ENCODE peak calls at places on chromosomes 12 and 14, in five cellular contexts. U is CD8-positive, alpha-beta T cell; Y is pancreas; Z is PC-3; N is thoracic aorta. A is an unnamed sample.

GRCh38 chr12:99265648-99266047 is 381.9 kb upstream of the GARIN6 start:
- DNase-seq in U (no peak), Y (no peak), Z (no peak), N (no peak), A (no peak)

GRCh38 chr12:46246021-46246700 is 22.7 kb downstream of the SLC38A1 start:
- DNase-seq in U (peak), Y (no peak), Z (no peak), N (no peak), A (no peak)

GRCh38 chr14:58280954-58281787 is 17.2 kb upstream of the ARID4A start:
- DNase-seq in U (peak), Y (peak), Z (peak), N (no peak), A (peak)

GRCh38 chr12:43099691-43100163 is 452.3 kb downstream of the ADAMTS20 start:
- DNase-seq in U (no peak), Y (no peak), Z (no peak), N (no peak), A (no peak)

GRCh38 chr14:59187802-59188460 is 536 bp upstream of the DAAM1 start:
- DNase-seq in U (peak), Y (no peak), Z (peak), N (no peak), A (peak)

GRCh38 chr14:67583711-67584644 is 16.1 kb downstream of the PIGH start:
- DNase-seq in U (peak), Y (peak), Z (peak), N (no peak), A (peak)

GRCh38 chr14:69625299-69626131 is 14.1 kb downstream of the SUSD6 start:
- DNase-seq in U (peak), Y (no peak), Z (no peak), N (peak), A (no peak)

GRCh38 chr14:61280092-61280525 is 1.0 kb downstream of the TMEM30B start:
- DNase-seq in U (peak), Y (no peak), Z (peak), N (no peak), A (peak)

GRCh38 chr12:1919284-1919683 is 832 bp upstream of the CACNA2D4 start:
- DNase-seq in U (no peak), Y (peak), Z (no peak), N (no peak), A (no peak)

GRCh38 chr12:12079291-12079690 is 8.6 kb downstream of the BCL2L14 start:
- DNase-seq in U (no peak), Y (no peak), Z (no peak), N (no peak), A (peak)

GRCh38 chr12:43786899-43787693 is 19.0 kb downstream of the TWF1 start:
- DNase-seq in U (no peak), Y (no peak), Z (peak), N (no peak), A (no peak)

GRCh38 chr14:92294506-92294905 is 28.5 kb upstream of the SLC24A4 start:
- DNase-seq in U (no peak), Y (no peak), Z (no peak), N (no peak), A (no peak)

GRCh38 chr14:96748371-96748770 is 48.8 kb upstream of the VRK1 start:
- DNase-seq in U (no peak), Y (no peak), Z (peak), N (no peak), A (peak)

GRCh38 chr12:107607464-107608392 is 77.9 kb upstream of the PWP1 start:
- DNase-seq in U (peak), Y (peak), Z (peak), N (no peak), A (peak)

GRCh38 chr12:42584539-42585174 is 4.9 kb downstream of the PRICKLE1 start:
- DNase-seq in U (no peak), Y (no peak), Z (no peak), N (no peak), A (no peak)

GRCh38 chr14:92886337-92886736 is 36.6 kb upstream of the CHGA start:
- DNase-seq in U (no peak), Y (no peak), Z (no peak), N (no peak), A (no peak)

GRCh38 chr12:42422785-42423184 is 96.8 kb downstream of the PPHLN1 start:
- DNase-seq in U (no peak), Y (no peak), Z (no peak), N (no peak), A (no peak)

GRCh38 chr14:85519661-85520305 is 10.2 kb upstream of the FLRT2 start:
- DNase-seq in U (no peak), Y (no peak), Z (no peak), N (no peak), A (peak)

GRCh38 chr12:42691991-42692557 is 102.5 kb upstream of the PRICKLE1 start:
- DNase-seq in U (no peak), Y (no peak), Z (no peak), N (no peak), A (no peak)

GRCh38 chr14:99936056-99936455 is 129.2 kb upstream of the EVL start:
- DNase-seq in U (no peak), Y (no peak), Z (peak), N (no peak), A (peak)

GRCh38 chr14:90179357-90179756 is 77.0 kb upstream of the PSMC1 start:
- DNase-seq in U (no peak), Y (no peak), Z (no peak), N (no peak), A (no peak)

GRCh38 chr12:132489078-132489601 is 811 bp upstream of the FBRSL1 start:
- DNase-seq in U (peak), Y (no peak), Z (no peak), N (no peak), A (no peak)

GRCh38 chr14:60981626-60982455 is 796 bp downstream of the SLC38A6 start:
- DNase-seq in U (no peak), Y (no peak), Z (peak), N (no peak), A (peak)

GRCh38 chr12:96495155-96495554 is 5.8 kb downstream of the CFAP54 start:
- DNase-seq in U (no peak), Y (no peak), Z (no peak), N (no peak), A (no peak)
- H3K4me3 ChIP-seq in U (no peak), Y (no peak), Z (no peak), N (no peak), A (no peak)

GRCh38 chr12:62983594-62983993 is 48.6 kb upstream of the PPM1H start:
- DNase-seq in U (no peak), Y (no peak), Z (peak), N (no peak), A (no peak)
- TF ChIP-seq CTCF in U (no peak), Y (no peak), Z (peak), N (no peak), A (no peak)

DNA sequence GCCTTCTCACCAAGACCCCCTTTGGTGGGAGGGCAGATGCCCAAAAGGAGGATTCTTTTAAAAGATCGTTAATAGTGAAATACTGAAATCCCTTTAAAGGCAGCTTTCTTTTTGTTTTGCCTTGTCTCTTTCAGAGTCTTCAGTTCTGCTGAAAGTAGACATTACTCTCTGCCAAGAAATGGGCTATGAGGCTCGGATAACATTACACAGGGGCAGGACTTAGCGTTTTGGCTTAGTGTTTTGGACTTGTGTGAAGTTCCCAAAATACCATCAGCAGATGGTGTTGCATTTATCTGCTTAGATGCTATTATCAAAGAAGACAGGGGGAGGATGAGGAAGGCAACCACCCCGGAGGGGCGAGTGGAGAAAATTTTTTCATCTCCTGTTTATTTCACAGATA is 88.3 kb upstream of the METAP2 start:
- DNase-seq in U (no peak), Y (no peak), Z (no peak), N (no peak), A (no peak)
- H3K4me3 ChIP-seq in U (no peak), Y (no peak), Z (no peak), N (peak), A (no peak)

DNA sequence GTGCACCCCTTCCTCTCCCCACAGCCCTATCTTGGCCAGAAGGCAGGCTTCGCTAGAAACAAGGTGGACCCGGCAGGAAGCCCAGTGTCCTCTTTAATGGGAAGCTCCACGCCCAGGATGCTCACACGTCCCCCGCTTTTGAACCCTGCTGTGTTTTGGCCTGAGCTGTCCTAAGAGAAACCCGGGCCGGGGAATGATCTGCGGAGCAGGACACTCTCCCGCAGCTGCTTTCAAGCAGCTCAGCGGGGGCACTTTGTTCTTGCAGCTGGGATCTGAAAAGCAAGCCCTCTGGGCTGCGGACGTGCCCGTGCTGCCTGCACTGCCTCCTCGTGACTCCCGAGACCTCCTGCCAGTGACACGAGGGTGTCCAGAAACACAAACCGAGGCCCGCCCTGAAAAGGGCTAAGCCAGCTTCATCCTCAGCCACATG is 30.0 kb downstream of the SCARB1 start:
- DNase-seq in U (no peak), Y (no peak), Z (no peak), N (no peak), A (no peak)
- TF ChIP-seq CTCF in U (no peak), Y (no peak), Z (no peak), N (no peak), A (no peak)

GRCh38 chr14:32897724-32898064 is 41.0 kb upstream of the NPAS3 start:
- DNase-seq in U (no peak), Y (no peak), Z (peak), N (no peak), A (no peak)
- H3K4me3 ChIP-seq in U (no peak), Y (peak), Z (peak), N (peak), A (no peak)

GRCh38 chr14:88554458-88555286 is at the start of gene PTPN21:
- DNase-seq in U (no peak), Y (peak), Z (peak), N (no peak), A (peak)
- TF ChIP-seq CTCF in U (no peak), Y (no peak), Z (no peak), N (no peak), A (no peak)

GRCh38 chr14:52481864-52482263 is 70.4 kb downstream of the TXNDC16 start:
- DNase-seq in U (no peak), Y (no peak), Z (no peak), N (no peak), A (no peak)

DNA sequence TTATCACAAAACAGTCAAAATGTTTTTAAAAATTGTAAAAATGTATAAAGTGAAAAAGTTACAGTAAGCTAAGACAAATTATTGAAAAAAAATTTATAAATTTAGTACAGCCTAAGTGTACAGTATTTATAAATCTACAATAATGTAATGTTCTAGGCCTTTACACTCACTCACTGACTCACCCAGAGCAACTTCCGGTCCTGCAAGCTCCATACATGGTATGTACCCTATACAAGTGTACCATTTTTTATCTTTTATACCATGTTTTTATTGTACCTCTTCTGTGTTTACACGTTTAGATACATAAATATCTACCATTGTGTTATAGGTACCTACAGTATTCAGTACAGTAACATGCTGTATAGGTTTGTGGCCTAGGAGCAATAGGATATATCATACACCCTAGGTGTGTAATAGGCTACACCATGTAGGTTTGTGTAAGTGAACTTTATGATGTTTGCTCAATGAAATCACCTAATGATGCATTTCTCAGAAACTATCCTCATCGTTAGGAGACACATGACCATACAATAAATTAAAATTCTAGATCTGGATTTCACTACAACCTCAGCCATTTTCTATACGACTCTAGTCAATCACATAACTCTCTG is 66.8 kb downstream of the TXNDC16 start:
- DNase-seq in U (no peak), Y (no peak), Z (peak), N (no peak), A (peak)
- H3K4me3 ChIP-seq in U (no peak), Y (no peak), Z (no peak), N (no peak), A (no peak)

A was measured in epithelial cell of esophagus.